ENCODE peak calls at places on chromosomes 11 and 22, in ten cellular contexts. G is sigmoid colon, I is stomach, L is Peyer's patch, D is transverse colon, P is ovary, U is body of pancreas, F is IMR-90, J is tibial nerve, A is right lobe of liver. C is an unnamed sample. For H3K4me1, the result is how much of the 10 kb centered on the place peaks cover.

GRCh38 chr11:72930011-72930410 is 115.8 kb downstream of the ATG16L2 start:
- DNase-seq in G (no peak), I (no peak), L (no peak), D (no peak), P (no peak), U (peak), F (peak), J (no peak), A (no peak), C (no peak)

GRCh38 chr11:116732740-116733385 is 39.9 kb downstream of the BUD13 start:
- DNase-seq in G (no peak), I (peak), L (peak), D (peak), P (peak), U (peak), F (peak), J (no peak), A (peak), C (peak)

GRCh38 chr11:110907629-110908028 is 195.4 kb upstream of the ARHGAP20 start:
- DNase-seq in G (no peak), I (peak), L (no peak), D (peak), P (no peak), U (no peak), F (peak), J (no peak), A (no peak), C (peak)

GRCh38 chr22:49321477-49322055 is 506.1 kb downstream of the BRD1 start:
- DNase-seq in G (no peak), I (peak), L (peak), D (no peak), P (no peak), U (no peak), F (no peak), J (no peak), A (peak), C (no peak)

GRCh38 chr11:68251770-68252169 is 20.0 kb downstream of the C11orf24 start:
- DNase-seq in G (no peak), I (no peak), L (no peak), D (no peak), P (no peak), U (no peak), F (no peak), J (no peak), A (no peak), C (no peak)

GRCh38 chr11:115459563-115459962 is 44.7 kb downstream of the CADM1 start:
- DNase-seq in G (no peak), I (no peak), L (no peak), D (no peak), P (no peak), U (no peak), F (peak), J (no peak), A (no peak), C (no peak)

GRCh38 chr11:41116970-41117369 is 342.5 kb downstream of the LRRC4C start:
- DNase-seq in G (no peak), I (no peak), L (no peak), D (no peak), P (no peak), U (no peak), F (no peak), J (no peak), A (no peak), C (no peak)

GRCh38 chr11:126890561-126890960 is 110.0 kb downstream of the KIRREL3 start:
- DNase-seq in G (no peak), I (no peak), L (no peak), D (no peak), P (no peak), U (no peak), F (no peak), J (no peak), A (no peak), C (no peak)

GRCh38 chr11:3014314-3014938 is 22.3 kb upstream of the NAP1L4 start:
- DNase-seq in G (no peak), I (no peak), L (no peak), D (peak), P (no peak), U (no peak), F (no peak), J (no peak), A (peak), C (no peak)

GRCh38 chr22:27987557-27987956 is 68.5 kb upstream of the PITPNB start:
- DNase-seq in G (peak), I (peak), L (no peak), D (no peak), P (no peak), U (no peak), F (peak), J (no peak), A (no peak), C (no peak)

GRCh38 chr11:44143987-44144909 is 48.8 kb downstream of the EXT2 start:
- DNase-seq in G (no peak), I (no peak), L (no peak), D (no peak), P (no peak), U (no peak), F (no peak), J (no peak), A (no peak), C (no peak)

GRCh38 chr11:117839936-117840813 is 15.6 kb upstream of the FXYD2 start:
- DNase-seq in G (peak), I (peak), L (no peak), D (peak), P (no peak), U (no peak), F (no peak), J (no peak), A (no peak), C (peak)

GRCh38 chr11:129368889-129369672 is 6.6 kb upstream of the BARX2 start:
- DNase-seq in G (no peak), I (peak), L (no peak), D (no peak), P (no peak), U (no peak), F (no peak), J (no peak), A (no peak), C (no peak)

GRCh38 chr11:3222003-3222855 is 3.6 kb upstream of the MRGPRG start:
- DNase-seq in G (peak), I (peak), L (peak), D (peak), P (no peak), U (no peak), F (no peak), J (no peak), A (no peak), C (no peak)

GRCh38 chr22:30062256-30062655 is 18.0 kb upstream of the HORMAD2 start:
- DNase-seq in G (no peak), I (no peak), L (no peak), D (peak), P (no peak), U (no peak), F (no peak), J (no peak), A (no peak), C (no peak)

GRCh38 chr11:102771351-102771750 is 9.1 kb downstream of the MMP10 start:
- DNase-seq in G (no peak), I (no peak), L (no peak), D (no peak), P (no peak), U (no peak), F (peak), J (no peak), A (no peak), C (no peak)

GRCh38 chr11:43138621-43139140 is 173.1 kb upstream of the API5 start:
- DNase-seq in G (no peak), I (no peak), L (no peak), D (no peak), P (no peak), U (no peak), F (no peak), J (no peak), A (no peak), C (no peak)

GRCh38 chr11:65613091-65613928 is 711 bp downstream of the MAP3K11 start:
- DNase-seq in G (no peak), I (peak), L (no peak), D (no peak), P (peak), U (peak), F (no peak), J (no peak), A (peak), C (peak)

GRCh38 chr11:102783720-102784119 is 3.3 kb upstream of the MMP10 start:
- DNase-seq in G (no peak), I (no peak), L (no peak), D (no peak), P (no peak), U (no peak), F (no peak), J (no peak), A (no peak), C (no peak)

GRCh38 chr11:64074239-64074638 is 38.5 kb downstream of the FLRT1 start:
- DNase-seq in G (no peak), I (no peak), L (no peak), D (no peak), P (no peak), U (no peak), F (no peak), J (no peak), A (no peak), C (no peak)

GRCh38 chr11:77596626-77597025 is 6.9 kb downstream of the AQP11 start:
- DNase-seq in G (no peak), I (no peak), L (no peak), D (no peak), P (no peak), U (no peak), F (peak), J (no peak), A (no peak), C (no peak)

GRCh38 chr22:38404419-38404818 is 50.6 kb downstream of the KCNJ4 start:
- DNase-seq in G (no peak), I (no peak), L (no peak), D (no peak), P (no peak), U (no peak), F (no peak), J (no peak), A (no peak), C (no peak)

GRCh38 chr11:64516226-64516625 is 74.8 kb upstream of the SLC22A12 start:
- DNase-seq in G (no peak), I (no peak), L (no peak), D (no peak), P (no peak), U (no peak), F (no peak), J (no peak), A (no peak), C (no peak)

GRCh38 chr11:82507288-82507687 is 226.4 kb downstream of the FAM181B start:
- DNase-seq in G (no peak), I (no peak), L (no peak), D (no peak), P (no peak), U (no peak), F (no peak), J (no peak), A (no peak), C (no peak)

GRCh38 chr11:1863352-1864215 is 10.7 kb downstream of the LSP1 start:
- DNase-seq in G (peak), I (peak), L (no peak), D (peak), P (peak), U (peak), F (peak), J (peak), A (peak), C (peak)

GRCh38 chr22:46737105-46737975 is 712 bp downstream of the CERK start:
- DNase-seq in G (no peak), I (no peak), L (peak), D (peak), P (peak), U (peak), F (peak), J (no peak), A (peak), C (no peak)

GRCh38 chr22:31947296-31947695 is 3.0 kb downstream of the YWHAH start:
- DNase-seq in G (no peak), I (no peak), L (no peak), D (peak), P (no peak), U (no peak), F (no peak), J (no peak), A (no peak), C (no peak)

GRCh38 chr11:69442807-69443137 is 38.7 kb upstream of the LINC01488 start:
- DNase-seq in G (no peak), I (no peak), L (no peak), D (no peak), P (no peak), U (peak), F (peak), J (no peak), A (peak), C (peak)

GRCh38 chr22:30701872-30702271 is 7.2 kb downstream of the OSBP2 start:
- DNase-seq in G (no peak), I (no peak), L (no peak), D (no peak), P (no peak), U (no peak), F (peak), J (no peak), A (no peak), C (no peak)

GRCh38 chr11:59939482-59939881 is 1.2 kb downstream of the OOSP1 start:
- DNase-seq in G (no peak), I (no peak), L (no peak), D (no peak), P (no peak), U (no peak), F (no peak), J (no peak), A (no peak), C (no peak)

GRCh38 chr11:43925063-43925931 is 17.1 kb upstream of the C11orf96 start:
- DNase-seq in G (no peak), I (no peak), L (no peak), D (no peak), P (no peak), U (peak), F (peak), J (no peak), A (no peak), C (no peak)

GRCh38 chr22:38243007-38243775 is 29.6 kb downstream of the TMEM184B start:
- DNase-seq in G (no peak), I (peak), L (peak), D (peak), P (peak), U (peak), F (peak), J (no peak), A (no peak), C (no peak)

GRCh38 chr11:13972033-13972910 is 9.7 kb downstream of the SPON1 start:
- DNase-seq in G (no peak), I (no peak), L (no peak), D (no peak), P (peak), U (no peak), F (peak), J (no peak), A (no peak), C (no peak)

GRCh38 chr22:35102663-35103062 is 36.7 kb downstream of the ISX start:
- DNase-seq in G (no peak), I (no peak), L (peak), D (peak), P (no peak), U (no peak), F (peak), J (no peak), A (no peak), C (no peak)

GRCh38 chr11:64897381-64898075 is 19.1 kb upstream of the EHD1 start:
- DNase-seq in G (no peak), I (no peak), L (no peak), D (no peak), P (no peak), U (no peak), F (no peak), J (no peak), A (no peak), C (no peak)

GRCh38 chr11:112524808-112525207 is 264.1 kb upstream of the PLET1 start:
- DNase-seq in G (peak), I (peak), L (no peak), D (peak), P (no peak), U (peak), F (no peak), J (peak), A (no peak), C (no peak)

GRCh38 chr22:46047226-46047625 is 70.3 kb upstream of the WNT7B start:
- DNase-seq in G (peak), I (peak), L (peak), D (no peak), P (no peak), U (peak), F (no peak), J (no peak), A (peak), C (peak)

GRCh38 chr11:57172031-57172430 is 9.7 kb upstream of the LRRC55 start:
- DNase-seq in G (no peak), I (no peak), L (no peak), D (no peak), P (no peak), U (no peak), F (no peak), J (no peak), A (no peak), C (no peak)

GRCh38 chr22:47197735-47198500 is 435.5 kb downstream of the TBC1D22A start:
- DNase-seq in G (peak), I (peak), L (no peak), D (no peak), P (peak), U (no peak), F (no peak), J (peak), A (no peak), C (no peak)

GRCh38 chr11:94546886-94547285 is 3.2 kb downstream of the FUT4 start:
- DNase-seq in G (no peak), I (no peak), L (peak), D (peak), P (no peak), U (no peak), F (no peak), J (no peak), A (no peak), C (no peak)
- H3K4me1 ChIP-seq in G (half or more), I (half or more), L (half or more), D (under half), P (under half), U (half or more), F (under half), J (half or more), A (under half), C (under half)

GRCh38 chr22:43923631-43924548 is at the start of gene PNPLA3:
- DNase-seq in G (peak), I (peak), L (peak), D (peak), P (peak), U (peak), F (peak), J (peak), A (peak), C (peak)
- TF ChIP-seq POLR2A in G (no peak), I (no peak), L (peak), D (peak), P (no peak), U (peak), F (peak), J (no peak), A (peak), C (peak)

DNA sequence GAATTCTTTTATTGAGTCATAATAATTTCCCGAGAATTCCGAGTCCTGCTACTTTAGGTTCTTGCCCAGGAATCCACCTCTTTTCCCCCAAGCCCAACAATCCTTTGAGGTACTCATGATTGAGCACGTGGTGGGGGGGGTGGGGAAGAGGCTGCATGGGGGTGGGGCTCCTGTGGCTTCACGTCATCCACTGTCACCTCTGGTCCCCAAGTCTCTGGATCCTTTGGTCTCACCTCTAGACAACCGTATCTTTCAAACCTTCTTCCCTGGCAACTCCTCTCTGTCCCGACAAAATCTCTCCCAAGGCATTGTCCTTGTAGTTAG is 8.6 kb downstream of the UCP3 start:
- DNase-seq in G (peak), I (no peak), L (no peak), D (no peak), P (no peak), U (no peak), F (no peak), J (no peak), A (no peak), C (no peak)
- H3K4me1 ChIP-seq in G (under half), I (under half), L (under half), D (under half), P (under half), U (under half), F (under half), J (under half), A (under half), C (under half)

GRCh38 chr11:15707194-15707593 is 592.5 kb downstream of the INSC start:
- DNase-seq in G (no peak), I (no peak), L (no peak), D (no peak), P (no peak), U (no peak), F (no peak), J (no peak), A (peak), C (no peak)
- TF ChIP-seq POLR2A in G (no peak), I (no peak), L (no peak), D (no peak), P (no peak), U (no peak), F (no peak), J (no peak), A (no peak), C (no peak)

GRCh38 chr11:133995066-133995465 is 38.3 kb upstream of the IGSF9B start:
- DNase-seq in G (no peak), I (no peak), L (no peak), D (no peak), P (no peak), U (no peak), F (no peak), J (no peak), A (no peak), C (no peak)
- H3K4me1 ChIP-seq in G (under half), I (under half), L (under half), D (under half), P (under half), U (under half), F (under half), J (under half), A (under half), C (under half)

DNA sequence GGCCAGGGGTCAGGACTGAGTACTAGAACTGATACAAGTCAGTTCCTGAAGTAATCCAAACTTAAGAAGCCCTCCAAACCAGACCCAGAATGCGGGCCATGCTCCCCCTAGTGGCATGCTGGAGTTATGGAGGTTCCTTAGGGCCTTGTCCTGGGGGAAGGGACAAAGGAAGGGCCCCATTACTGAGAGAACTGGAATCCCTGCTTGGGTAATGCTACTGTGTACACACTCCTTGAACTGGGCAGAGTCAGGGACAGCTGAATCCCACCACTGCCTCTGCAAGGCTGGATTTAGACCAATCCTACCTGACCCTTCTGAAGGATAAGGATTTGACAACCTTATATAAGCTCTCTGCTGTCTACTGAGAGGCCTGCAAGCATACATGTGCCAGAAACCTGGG is 97.3 kb upstream of the AKIP1 start:
- DNase-seq in G (peak), I (peak), L (no peak), D (peak), P (peak), U (peak), F (peak), J (peak), A (peak), C (peak)
- TF ChIP-seq POLR2A in G (no peak), I (no peak), L (no peak), D (no peak), P (no peak), U (no peak), F (no peak), J (no peak), A (no peak), C (no peak)

GRCh38 chr22:25690798-25691197 is 51.2 kb upstream of the MYO18B start:
- DNase-seq in G (no peak), I (no peak), L (no peak), D (no peak), P (no peak), U (no peak), F (no peak), J (no peak), A (no peak), C (no peak)

GRCh38 chr22:25688627-25689026 is 53.4 kb upstream of the MYO18B start:
- DNase-seq in G (no peak), I (no peak), L (no peak), D (no peak), P (no peak), U (no peak), F (no peak), J (no peak), A (no peak), C (no peak)

GRCh38 chr22:25692392-25692791 is 49.6 kb upstream of the MYO18B start:
- DNase-seq in G (no peak), I (no peak), L (no peak), D (no peak), P (no peak), U (no peak), F (no peak), J (no peak), A (no peak), C (no peak)

GRCh38 chr22:25692965-25693565 is 48.9 kb upstream of the MYO18B start:
- DNase-seq in G (no peak), I (no peak), L (no peak), D (no peak), P (no peak), U (no peak), F (no peak), J (no peak), A (no peak), C (no peak)

DNA sequence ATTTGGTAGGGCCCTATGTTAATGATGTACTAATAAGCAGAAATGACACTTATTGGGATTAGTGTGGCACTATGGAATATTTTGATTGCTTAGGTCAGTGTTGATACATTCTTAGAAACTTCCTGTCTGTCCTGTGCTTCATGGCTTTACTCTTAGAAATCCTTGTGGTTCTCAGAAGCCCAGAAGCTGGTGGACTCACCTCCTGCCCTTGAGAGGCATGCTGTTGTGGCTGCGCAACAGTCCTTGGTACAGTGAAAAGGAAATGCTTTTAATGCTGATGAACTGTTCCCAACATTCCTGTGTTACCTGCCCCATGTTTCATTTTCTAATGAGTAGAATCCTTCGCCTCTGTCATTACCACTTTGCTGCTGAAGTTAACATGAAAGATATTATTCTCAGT is 52.4 kb upstream of the MYO18B start:
- DNase-seq in G (no peak), I (no peak), L (no peak), D (no peak), P (no peak), U (no peak), F (no peak), J (no peak), A (no peak), C (no peak)
- H3K4me1 ChIP-seq in G (under half), I (under half), L (under half), D (under half), P (under half), U (under half), F (under half), J (under half), A (under half), C (under half)